ENCODE peak calls at places on chromosomes 1 and 21, in eight cellular contexts. X, N, V, A, P, O, T and G are unnamed samples.

GRCh38 chr21:33267250-33267649 is 1.1 kb downstream of the IL10RB start:
- DNase-seq in X (no peak), N (no peak), V (no peak), A (no peak), P (no peak), O (no peak), T (no peak), G (no peak)

GRCh38 chr1:173103006-173103405 is 52.3 kb upstream of the TNFSF18 start:
- DNase-seq in X (no peak), N (no peak), V (no peak), A (no peak), P (no peak), O (no peak), T (peak; percentile 11), G (no peak)

GRCh38 chr1:2941907-2942306 is 79.4 kb upstream of the ACTRT2 start:
- DNase-seq in X (no peak), N (no peak), V (no peak), A (no peak), P (no peak), O (no peak), T (no peak), G (no peak)

GRCh38 chr1:217274416-217274815 is 356.5 kb downstream of the GPATCH2 start:
- DNase-seq in X (no peak), N (no peak), V (no peak), A (no peak), P (no peak), O (no peak), T (no peak), G (no peak)

GRCh38 chr1:164440222-164440621 is 118.8 kb upstream of the PBX1 start:
- DNase-seq in X (no peak), N (no peak), V (peak; percentile 59), A (no peak), P (no peak), O (peak; percentile 49), T (peak; percentile 72), G (peak; percentile 35)

GRCh38 chr1:235624751-235625192 is 24.8 kb downstream of the GNG4 start:
- DNase-seq in X (no peak), N (no peak), V (no peak), A (no peak), P (no peak), O (no peak), T (no peak), G (no peak)

GRCh38 chr1:232508161-232508661 is 121.7 kb downstream of the SIPA1L2 start:
- DNase-seq in X (no peak), N (no peak), V (peak; percentile 57), A (no peak), P (no peak), O (no peak), T (peak; percentile 84), G (no peak)

GRCh38 chr1:2495026-2495425 is 18.9 kb downstream of the PLCH2 start:
- DNase-seq in X (no peak), N (no peak), V (no peak), A (peak; percentile 43), P (no peak), O (no peak), T (no peak), G (no peak)

GRCh38 chr1:9181176-9181906 is 52.4 kb upstream of the GPR157 start:
- DNase-seq in X (peak; percentile 80), N (peak; percentile 61), V (peak; percentile 95), A (peak; percentile 77), P (peak; percentile 41), O (peak; percentile 87), T (peak; percentile 72), G (peak; percentile 95)

GRCh38 chr1:29800120-29800519 is 563.8 kb downstream of the PTPRU start:
- DNase-seq in X (no peak), N (no peak), V (no peak), A (no peak), P (no peak), O (no peak), T (no peak), G (no peak)

GRCh38 chr1:6385673-6386191 is 7.8 kb downstream of the ACOT7 start:
- DNase-seq in X (peak; percentile 25), N (no peak), V (peak; percentile 94), A (peak; percentile 35), P (no peak), O (no peak), T (peak; percentile 96), G (peak; percentile 94)

GRCh38 chr1:2382621-2383361 is 8.6 kb downstream of the MORN1 start:
- DNase-seq in X (peak; percentile 47), N (no peak), V (peak; percentile 93), A (no peak), P (no peak), O (peak; percentile 66), T (peak; percentile 67), G (peak; percentile 95)

GRCh38 chr1:67747667-67748066 is 62.7 kb downstream of the GADD45A start:
- DNase-seq in X (no peak), N (no peak), V (no peak), A (no peak), P (no peak), O (no peak), T (no peak), G (no peak)

GRCh38 chr1:178238722-178239510 is 145.0 kb downstream of the RASAL2 start:
- DNase-seq in X (no peak), N (no peak), V (no peak), A (no peak), P (no peak), O (peak; percentile 17), T (peak; percentile 35), G (no peak)

GRCh38 chr1:54361342-54361741 is 44.9 kb downstream of the SSBP3 start:
- DNase-seq in X (no peak), N (no peak), V (no peak), A (no peak), P (no peak), O (no peak), T (peak; percentile 60), G (no peak)

GRCh38 chr1:99457381-99458165 is 188.3 kb upstream of the PALMD start:
- DNase-seq in X (no peak), N (no peak), V (no peak), A (no peak), P (no peak), O (no peak), T (peak; percentile 14), G (no peak)

GRCh38 chr1:232610187-232610901 is 19.6 kb downstream of the SIPA1L2 start:
- DNase-seq in X (no peak), N (no peak), V (no peak), A (no peak), P (no peak), O (no peak), T (no peak), G (no peak)

GRCh38 chr1:153633161-153633746 is 612 bp upstream of the CHTOP start:
- DNase-seq in X (peak; percentile 61), N (no peak), V (no peak), A (no peak), P (no peak), O (no peak), T (no peak), G (no peak)

GRCh38 chr1:56285554-56286402 is 293.6 kb downstream of the PLPP3 start:
- DNase-seq in X (no peak), N (no peak), V (no peak), A (peak; percentile 15), P (no peak), O (no peak), T (no peak), G (no peak)

GRCh38 chr1:36349241-36349671 is 25.8 kb upstream of the EVA1B start:
- DNase-seq in X (no peak), N (no peak), V (no peak), A (no peak), P (no peak), O (no peak), T (no peak), G (no peak)

GRCh38 chr1:36349839-36350238 is 26.4 kb upstream of the EVA1B start:
- DNase-seq in X (no peak), N (no peak), V (no peak), A (no peak), P (no peak), O (no peak), T (no peak), G (no peak)

GRCh38 chr1:36345353-36345752 is 21.9 kb upstream of the EVA1B start:
- DNase-seq in X (no peak), N (no peak), V (no peak), A (no peak), P (no peak), O (no peak), T (no peak), G (no peak)

GRCh38 chr1:36344395-36344680 is 20.9 kb upstream of the EVA1B start:
- DNase-seq in X (no peak), N (no peak), V (no peak), A (no peak), P (no peak), O (no peak), T (no peak), G (no peak)

GRCh38 chr1:36346741-36347370 is 23.4 kb upstream of the EVA1B start:
- DNase-seq in X (no peak), N (no peak), V (no peak), A (no peak), P (no peak), O (no peak), T (no peak), G (no peak)
- H3K36me3 ChIP-seq in X (no peaks in the 10 kb centered on the region), N (peaks cover 31% of the 10 kb centered on the region), V (peaks cover 51% of the 10 kb centered on the region), A (peaks cover 14% of the 10 kb centered on the region), P (peaks cover 75% of the 10 kb centered on the region), O (no peaks in the 10 kb centered on the region), T (peaks cover 10% of the 10 kb centered on the region), G (peaks cover 23% of the 10 kb centered on the region)

DNA sequence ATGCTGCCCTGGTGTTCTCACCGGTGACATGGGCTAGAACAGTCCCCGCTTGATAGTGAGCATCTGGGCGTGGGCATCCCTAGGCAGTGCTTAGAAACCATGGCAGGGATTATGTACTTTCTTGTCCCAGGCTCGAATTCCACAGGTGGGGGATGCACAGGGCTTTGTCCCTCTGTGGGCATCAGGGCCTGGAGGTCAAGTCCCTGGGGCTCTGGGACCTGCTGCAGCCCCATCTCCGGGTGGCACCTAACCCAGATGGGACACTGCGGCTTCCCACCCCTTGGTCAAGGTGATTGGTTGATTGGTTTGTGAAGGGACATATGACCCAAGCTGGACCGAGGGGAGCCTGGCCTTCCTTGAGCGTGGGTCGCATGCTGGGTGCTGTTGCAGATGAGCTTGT is 63.8 kb upstream of the RUNX3 start:
- DNase-seq in X (no peak), N (no peak), V (no peak), A (no peak), P (no peak), O (no peak), T (no peak), G (no peak)
- H3K4me3 ChIP-seq in X (no peak overlapping the region), N (no peak overlapping the region), V (no peak overlapping the region), A (no peak overlapping the region), P (no peak overlapping the region), O (no peak overlapping the region), T (no peak overlapping the region), G (no peak overlapping the region)

GRCh38 chr1:21661886-21662285 is 7.3 kb downstream of the RAP1GAP start:
- DNase-seq in X (no peak), N (no peak), V (no peak), A (no peak), P (no peak), O (no peak), T (no peak), G (no peak)
- H3K27me3 ChIP-seq in X (peaks cover 74% of the 10 kb centered on the region), N (peaks cover 21% of the 10 kb centered on the region), V (peaks cover 26% of the 10 kb centered on the region), A (peaks cover 76% of the 10 kb centered on the region), P (peaks cover 47% of the 10 kb centered on the region), O (no peaks in the 10 kb centered on the region), T (no peaks in the 10 kb centered on the region), G (peaks cover 11% of the 10 kb centered on the region)

DNA sequence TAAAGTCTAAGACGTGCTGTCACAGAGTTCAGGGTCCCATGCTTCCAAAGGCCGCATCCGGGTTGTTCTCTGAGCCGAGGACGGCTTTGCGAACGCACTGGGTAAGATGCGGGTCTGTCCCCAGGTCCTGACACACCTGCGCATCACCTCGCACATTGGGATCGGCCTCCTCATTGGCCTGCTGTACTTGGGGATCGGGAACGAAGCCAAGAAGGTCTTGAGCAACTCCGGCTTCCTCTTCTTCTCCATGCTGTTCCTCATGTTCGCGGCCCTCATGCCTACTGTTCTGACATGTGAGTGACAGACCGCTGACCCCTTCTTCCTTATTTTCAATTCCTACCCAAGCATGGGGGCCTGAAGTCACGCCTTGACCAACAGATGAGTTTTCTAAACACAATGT is 25.3 kb downstream of the TFF3 start:
- DNase-seq in X (peak; percentile 40), N (no peak), V (no peak), A (no peak), P (peak; percentile 35), O (no peak), T (no peak), G (no peak)
- H3K36me3 ChIP-seq in X (no peaks in the 10 kb centered on the region), N (peaks cover 38% of the 10 kb centered on the region), V (no peaks in the 10 kb centered on the region), A (no peaks in the 10 kb centered on the region), P (peaks cover 57% of the 10 kb centered on the region), O (no peaks in the 10 kb centered on the region), T (no peaks in the 10 kb centered on the region), G (no peaks in the 10 kb centered on the region)